ENCODE peak calls at places on chromosomes 2 and 18, in nine cellular contexts. L, C, Z, U, V, F, W, Q and K are unnamed samples.
A peak's percentile ranks its signal among the peaks of the same experiment; 100 is the strongest.

GRCh38 chr2:109144721-109145120 is 15.7 kb downstream of the SH3RF3 start:
- DNase-seq in Z (no peak), F (no peak), U (no peak), V (no peak), L (no peak), Q (no peak), W (no peak), C (no peak), K (no peak)

GRCh38 chr18:53018791-53019190 is 678.8 kb downstream of the DCC start:
- DNase-seq in W (no peak), F (no peak), Q (no peak), Z (no peak), U (no peak), L (no peak), C (peak; percentile 2), V (peak; percentile 1), K (no peak)

GRCh38 chr18:56148373-56148772 is 490.0 kb downstream of the TXNL1 start:
- DNase-seq in Q (no peak), L (peak; percentile 91), Z (peak; percentile 74), U (no peak), C (no peak), W (peak; percentile 67), F (no peak), V (peak; percentile 5), K (no peak)

GRCh38 chr18:61992285-61992684 is 99.5 kb upstream of the RNF152 start:
- DNase-seq in F (no peak), W (peak; percentile 25), C (peak; percentile 95), L (peak; percentile 60), V (peak; percentile 65), Z (peak; percentile 46), Q (no peak), U (no peak), K (peak; percentile 52)

GRCh38 chr2:104408266-104408665 is 445.6 kb upstream of the POU3F3 start:
- DNase-seq in Z (no peak), W (no peak), Q (peak; percentile 63), U (no peak), L (no peak), C (no peak), V (peak; percentile 26), F (no peak), K (no peak)

GRCh38 chr2:100484390-100484789 is 14.1 kb downstream of the NMS start:
- DNase-seq in C (no peak), Z (no peak), U (no peak), V (no peak), W (no peak), L (no peak), Q (no peak), F (no peak), K (no peak)

GRCh38 chr2:109609352-109610024 is 4.3 kb downstream of the SEPTIN10 start:
- DNase-seq in V (no peak), Z (no peak), U (no peak), L (peak; percentile 14), F (peak; percentile 24), Q (peak; percentile 62), W (no peak), C (peak; percentile 76), K (no peak)

GRCh38 chr2:64144057-64145013 is at the start of gene PELI1:
- DNase-seq in Z (peak; percentile 64), C (peak; percentile 99), L (no peak), U (peak; percentile 91), V (peak; percentile 94), W (peak; percentile 63), F (peak; percentile 94), Q (peak; percentile 99), K (peak; percentile 95)

GRCh38 chr2:237330539-237330938 is 83.4 kb downstream of the COL6A3 start:
- DNase-seq in W (no peak), U (no peak), V (no peak), C (no peak), Q (no peak), F (no peak), Z (no peak), L (no peak), K (no peak)

GRCh38 chr2:16633632-16634430 is 31.8 kb downstream of the CYRIA start:
- DNase-seq in Q (no peak), Z (no peak), V (peak; percentile 67), U (no peak), L (no peak), C (peak; percentile 71), F (no peak), W (no peak), K (peak; percentile 87)

GRCh38 chr18:75896865-75897264 is 469.4 kb upstream of the SMIM21 start:
- DNase-seq in V (no peak), Q (peak; percentile 56), U (no peak), Z (no peak), C (peak; percentile 1), L (no peak), W (no peak), F (peak; percentile 38), K (no peak)

GRCh38 chr2:201618744-201619654 is 24.3 kb downstream of the TMEM237 start:
- DNase-seq in Z (no peak), F (peak; percentile 18), L (no peak), U (no peak), Q (peak; percentile 63), W (no peak), C (peak; percentile 90), V (no peak), K (no peak)

GRCh38 chr2:47664817-47665216 is 118.1 kb upstream of the MSH6 start:
- DNase-seq in Z (no peak), F (no peak), L (no peak), C (no peak), U (no peak), W (no peak), V (no peak), Q (peak; percentile 75), K (no peak)

GRCh38 chr18:59988098-59988706 is 88.4 kb downstream of the PMAIP1 start:
- DNase-seq in Q (peak; percentile 58), V (no peak), F (peak; percentile 49), Z (no peak), U (peak; percentile 40), L (peak; percentile 9), W (peak; percentile 39), C (peak; percentile 86), K (peak; percentile 23)

GRCh38 chr2:188322569-188323531 is 31.2 kb downstream of the GULP1 start:
- DNase-seq in U (no peak), Q (no peak), V (no peak), L (no peak), Z (no peak), C (peak; percentile 94), W (no peak), F (no peak), K (peak; percentile 83)

GRCh38 chr2:215396595-215397313 is 39.1 kb downstream of the FN1 start:
- DNase-seq in Z (peak; percentile 87), U (no peak), W (peak; percentile 77), V (no peak), Q (no peak), C (peak; percentile 86), L (no peak), F (no peak), K (no peak)

GRCh38 chr2:38374978-38375377 is 2.1 kb downstream of the ATL2 start:
- DNase-seq in V (no peak), U (no peak), C (peak; percentile 23), Q (no peak), L (no peak), W (no peak), Z (no peak), F (no peak), K (no peak)

DNA sequence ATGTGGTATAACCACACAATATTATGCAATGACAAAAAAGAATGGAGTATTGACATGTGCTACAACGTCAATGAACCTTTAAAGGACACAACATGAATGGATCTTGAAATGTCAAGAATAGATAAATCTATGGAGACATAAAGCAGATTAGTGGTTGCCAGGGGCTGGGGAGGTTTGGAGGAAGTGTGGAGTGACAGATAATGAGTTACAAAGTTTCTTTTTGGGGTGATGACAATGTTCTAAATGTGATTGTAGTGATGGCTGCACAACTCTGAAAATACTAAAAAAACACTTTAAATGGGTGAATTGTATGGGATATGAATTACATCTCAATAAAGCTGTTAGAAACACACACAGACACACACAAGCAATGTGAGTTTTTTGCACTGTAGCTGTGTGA is 37.4 kb upstream of the C1D start:
- DNase-seq in F (no peak), Z (no peak), Q (no peak), W (no peak), V (no peak), U (no peak), L (no peak), C (no peak), K (no peak)
- TF ChIP-seq CTCF in F (no peak), Z (no peak), Q (no peak), W (no peak), V (no peak), U (no peak), L (no peak), C (no peak), K (no peak)

DNA sequence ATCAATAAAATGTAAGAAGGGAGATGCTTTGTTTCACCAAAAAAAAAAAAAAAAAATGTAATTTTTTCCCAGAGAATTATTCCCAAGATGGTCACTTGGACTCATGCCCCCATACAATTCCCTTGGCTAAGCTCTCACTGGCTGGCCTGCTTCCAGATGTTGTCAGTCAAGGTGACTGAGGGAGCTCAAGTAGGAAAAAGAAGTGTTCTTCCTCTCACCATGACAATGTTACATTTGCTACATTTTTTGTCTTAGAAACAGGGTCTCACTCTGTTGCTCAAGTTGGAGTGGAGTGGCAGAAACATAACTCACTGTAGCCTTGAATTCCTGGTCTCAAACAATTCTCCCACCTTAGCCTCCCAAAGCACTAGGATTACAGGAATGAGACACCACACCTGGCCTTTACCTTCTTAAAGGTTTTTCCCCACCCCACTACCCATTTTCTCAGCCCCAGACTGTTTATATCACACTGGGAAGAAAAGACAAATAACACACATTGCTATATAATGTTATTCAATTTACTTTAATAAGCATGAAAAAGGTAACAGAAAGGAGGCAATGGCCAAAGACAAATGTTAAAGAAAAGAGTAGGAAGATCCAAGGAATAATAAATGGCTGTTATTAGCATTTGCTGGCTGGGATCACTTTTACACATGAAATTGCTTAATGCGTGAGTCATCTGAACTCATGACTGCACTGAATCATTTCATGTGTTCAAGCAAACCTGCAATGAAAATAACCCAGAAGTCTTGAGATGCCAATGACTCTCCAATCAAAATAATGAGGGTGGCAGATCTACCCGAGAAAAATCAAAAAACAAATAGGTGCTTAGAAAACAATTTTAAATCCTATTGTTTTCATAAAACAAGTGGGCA is 45.2 kb downstream of the ACVR1 start:
- DNase-seq in U (no peak), Q (no peak), F (no peak), Z (peak; percentile 73), V (peak; percentile 96), L (peak; percentile 79), C (peak; percentile 97), W (peak; percentile 73), K (peak; percentile 98)
- TF ChIP-seq CTCF in U (no peak), Q (no peak), F (no peak), Z (no peak), V (no peak), L (no peak), C (no peak), W (no peak), K (no peak)

GRCh38 chr18:69880083-69880482 is 67.6 kb downstream of the CD226 start:
- DNase-seq in C (no peak), U (no peak), L (no peak), Q (no peak), Z (no peak), W (no peak), V (no peak), F (no peak), K (no peak)
- TF ChIP-seq CTCF in C (no peak), U (no peak), L (no peak), Q (no peak), Z (no peak), W (no peak), V (no peak), F (no peak), K (no peak)

DNA sequence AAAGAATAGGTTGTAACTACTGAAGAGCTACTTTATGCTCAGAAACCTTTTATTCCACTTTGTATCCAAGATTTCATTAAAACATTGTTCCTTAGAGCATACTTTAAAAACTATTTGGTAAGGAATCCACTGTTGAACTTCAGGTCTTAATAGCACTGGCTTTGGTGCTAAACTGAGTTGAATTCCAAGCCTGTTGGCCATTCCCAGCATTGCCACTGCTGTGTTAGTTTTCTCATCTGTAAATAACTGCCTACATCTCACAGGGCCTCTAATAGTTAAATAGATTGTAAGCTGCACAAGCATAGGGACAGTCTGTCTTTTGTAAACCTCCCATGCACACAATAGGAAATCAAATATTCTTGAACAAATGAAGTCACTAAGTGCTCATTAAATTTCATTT is 86.6 kb downstream of the ORC4 start:
- DNase-seq in F (no peak), V (no peak), Z (no peak), W (no peak), L (no peak), U (no peak), Q (no peak), C (no peak), K (no peak)
- TF ChIP-seq CTCF in F (no peak), V (no peak), Z (no peak), W (no peak), L (no peak), U (no peak), Q (peak; percentile 51), C (no peak), K (no peak)